ENCODE peak calls at places on chromosomes 13 and 19, in eight cellular contexts. O is right atrium auricular region, Y is choroid plexus epithelial cell, W is fibroblast of mammary gland, S is brain microvascular endothelial cell, R is fibroblast of the aortic adventitia, Z is thoracic aorta, T is DND-41. J is an unnamed sample.

GRCh38 chr13:113041293-113041690 is 64.3 kb upstream of the F7 start:
- DNase-seq in O (no peak), Y (no peak), W (no peak), S (no peak), R (no peak), Z (no peak), T (no peak), J (no peak)

GRCh38 chr19:41521860-41522555 is 54.0 kb upstream of the CEACAM21 start:
- DNase-seq in O (no peak), Y (no peak), W (no peak), S (no peak), R (no peak), Z (no peak), T (no peak), J (peak)

GRCh38 chr19:7117248-7117647 is 47.7 kb downstream of the ZNF557 start:
- DNase-seq in O (no peak), Y (no peak), W (no peak), S (no peak), R (no peak), Z (no peak), T (no peak), J (no peak)

GRCh38 chr19:6743714-6744380 is 4.4 kb downstream of the TRIP10 start:
- DNase-seq in O (no peak), Y (peak), W (peak), S (no peak), R (no peak), Z (no peak), T (no peak), J (no peak)

GRCh38 chr13:80962855-80963254 is 621.9 kb upstream of the SPRY2 start:
- DNase-seq in O (no peak), Y (peak), W (peak), S (no peak), R (no peak), Z (no peak), T (no peak), J (no peak)

GRCh38 chr19:13190781-13191540 is 40.8 kb downstream of the IER2 start:
- DNase-seq in O (no peak), Y (no peak), W (no peak), S (no peak), R (no peak), Z (no peak), T (no peak), J (no peak)

GRCh38 chr19:42095814-42096230 is 19.9 kb downstream of the ZNF574 start:
- DNase-seq in O (no peak), Y (no peak), W (no peak), S (no peak), R (no peak), Z (no peak), T (no peak), J (no peak)

GRCh38 chr13:39274926-39275325 is 236.7 kb downstream of the NHLRC3 start:
- DNase-seq in O (no peak), Y (no peak), W (no peak), S (no peak), R (no peak), Z (no peak), T (no peak), J (no peak)

GRCh38 chr13:41680900-41681299 is 223.6 kb downstream of the RGCC start:
- DNase-seq in O (no peak), Y (no peak), W (no peak), S (no peak), R (no peak), Z (no peak), T (no peak), J (no peak)

GRCh38 chr13:44902793-44903192 is 86.5 kb downstream of the NUFIP1 start:
- DNase-seq in O (no peak), Y (no peak), W (no peak), S (no peak), R (no peak), Z (no peak), T (no peak), J (no peak)

GRCh38 chr19:42076375-42076944 is 494 bp downstream of the ZNF574 start:
- DNase-seq in O (no peak), Y (no peak), W (no peak), S (no peak), R (no peak), Z (no peak), T (peak), J (peak)

GRCh38 chr19:14139944-14140343 is 3.6 kb upstream of the ASF1B start:
- DNase-seq in O (no peak), Y (no peak), W (no peak), S (no peak), R (no peak), Z (no peak), T (no peak), J (peak)

GRCh38 chr19:33134571-33135041 is 2.7 kb downstream of the WDR88 start:
- DNase-seq in O (no peak), Y (no peak), W (no peak), S (no peak), R (no peak), Z (no peak), T (no peak), J (no peak)

GRCh38 chr13:107339209-107339608 is 771.3 kb upstream of the ARGLU1 start:
- DNase-seq in O (no peak), Y (peak), W (peak), S (no peak), R (no peak), Z (no peak), T (no peak), J (no peak)

GRCh38 chr13:40433577-40433976 is 232.9 kb downstream of the FOXO1 start:
- DNase-seq in O (no peak), Y (no peak), W (peak), S (no peak), R (no peak), Z (no peak), T (peak), J (peak)

GRCh38 chr13:113670541-113670940 is 3.5 kb downstream of the GRK1 start:
- DNase-seq in O (no peak), Y (no peak), W (no peak), S (no peak), R (no peak), Z (no peak), T (no peak), J (no peak)

GRCh38 chr19:35986664-35987570 is 8.1 kb upstream of the SDHAF1 start:
- DNase-seq in O (no peak), Y (no peak), W (no peak), S (no peak), R (no peak), Z (no peak), T (no peak), J (peak)

GRCh38 chr13:113422790-113423189 is 30.5 kb downstream of the ADPRHL1 start:
- DNase-seq in O (no peak), Y (no peak), W (no peak), S (no peak), R (no peak), Z (no peak), T (no peak), J (no peak)

GRCh38 chr13:45119469-45119989 is 781 bp upstream of the GTF2F2 start:
- DNase-seq in O (no peak), Y (peak), W (peak), S (peak), R (peak), Z (no peak), T (peak), J (peak)

GRCh38 chr13:50085063-50085462 is 69.8 kb downstream of the KCNRG start:
- DNase-seq in O (no peak), Y (peak), W (peak), S (no peak), R (peak), Z (no peak), T (no peak), J (peak)

GRCh38 chr13:34207334-34207733 is 389.4 kb downstream of the RFC3 start:
- DNase-seq in O (no peak), Y (peak), W (peak), S (peak), R (peak), Z (no peak), T (no peak), J (no peak)

GRCh38 chr19:4878491-4878968 is 11.1 kb upstream of the PLIN3 start:
- DNase-seq in O (no peak), Y (no peak), W (no peak), S (no peak), R (no peak), Z (no peak), T (peak), J (no peak)

GRCh38 chr13:114118086-114118762 is 14.2 kb downstream of the RASA3 start:
- DNase-seq in O (no peak), Y (no peak), W (no peak), S (peak), R (no peak), Z (no peak), T (no peak), J (no peak)

GRCh38 chr13:102317593-102317992 is 84.3 kb downstream of the FGF14 start:
- DNase-seq in O (peak), Y (peak), W (peak), S (no peak), R (peak), Z (peak), T (no peak), J (no peak)

GRCh38 chr19:47438793-47439220 is 19.5 kb upstream of the MEIS3 start:
- DNase-seq in O (no peak), Y (no peak), W (no peak), S (no peak), R (no peak), Z (no peak), T (no peak), J (peak)

GRCh38 chr19:16668176-16668575 is 7.2 kb downstream of the TMEM38A start:
- DNase-seq in O (no peak), Y (no peak), W (no peak), S (no peak), R (no peak), Z (no peak), T (no peak), J (no peak)

GRCh38 chr19:29798783-29799182 is 13.0 kb upstream of the CCNE1 start:
- DNase-seq in O (no peak), Y (peak), W (peak), S (no peak), R (peak), Z (no peak), T (no peak), J (no peak)

GRCh38 chr19:32339988-32340874 is 5.2 kb upstream of the ZNF507 start:
- DNase-seq in O (peak), Y (peak), W (peak), S (peak), R (peak), Z (peak), T (peak), J (peak)

GRCh38 chr19:27894906-27895754 is 1317.8 kb downstream of the UQCRFS1 start:
- DNase-seq in O (no peak), Y (no peak), W (no peak), S (no peak), R (no peak), Z (no peak), T (no peak), J (no peak)

GRCh38 chr19:3652422-3652821 is 25.8 kb upstream of the CACTIN start:
- DNase-seq in O (no peak), Y (no peak), W (no peak), S (no peak), R (no peak), Z (no peak), T (no peak), J (no peak)

GRCh38 chr19:48481191-48481500 is 12.0 kb downstream of the CYTH2 start:
- DNase-seq in O (no peak), Y (no peak), W (peak), S (no peak), R (peak), Z (no peak), T (no peak), J (no peak)

GRCh38 chr19:49615861-49616260 is 24.1 kb downstream of the RRAS start:
- DNase-seq in O (no peak), Y (no peak), W (no peak), S (no peak), R (no peak), Z (no peak), T (no peak), J (no peak)

GRCh38 chr13:87524775-87525174 is 146.4 kb upstream of the SLITRK5 start:
- DNase-seq in O (no peak), Y (no peak), W (no peak), S (no peak), R (no peak), Z (no peak), T (no peak), J (no peak)

GRCh38 chr19:3606174-3606689 is 443 bp downstream of the TBXA2R start:
- DNase-seq in O (no peak), Y (no peak), W (no peak), S (no peak), R (no peak), Z (no peak), T (no peak), J (no peak)

GRCh38 chr13:25876256-25876655 is 175.6 kb downstream of the SHISA2 start:
- DNase-seq in O (no peak), Y (no peak), W (no peak), S (no peak), R (no peak), Z (no peak), T (no peak), J (peak)

DNA sequence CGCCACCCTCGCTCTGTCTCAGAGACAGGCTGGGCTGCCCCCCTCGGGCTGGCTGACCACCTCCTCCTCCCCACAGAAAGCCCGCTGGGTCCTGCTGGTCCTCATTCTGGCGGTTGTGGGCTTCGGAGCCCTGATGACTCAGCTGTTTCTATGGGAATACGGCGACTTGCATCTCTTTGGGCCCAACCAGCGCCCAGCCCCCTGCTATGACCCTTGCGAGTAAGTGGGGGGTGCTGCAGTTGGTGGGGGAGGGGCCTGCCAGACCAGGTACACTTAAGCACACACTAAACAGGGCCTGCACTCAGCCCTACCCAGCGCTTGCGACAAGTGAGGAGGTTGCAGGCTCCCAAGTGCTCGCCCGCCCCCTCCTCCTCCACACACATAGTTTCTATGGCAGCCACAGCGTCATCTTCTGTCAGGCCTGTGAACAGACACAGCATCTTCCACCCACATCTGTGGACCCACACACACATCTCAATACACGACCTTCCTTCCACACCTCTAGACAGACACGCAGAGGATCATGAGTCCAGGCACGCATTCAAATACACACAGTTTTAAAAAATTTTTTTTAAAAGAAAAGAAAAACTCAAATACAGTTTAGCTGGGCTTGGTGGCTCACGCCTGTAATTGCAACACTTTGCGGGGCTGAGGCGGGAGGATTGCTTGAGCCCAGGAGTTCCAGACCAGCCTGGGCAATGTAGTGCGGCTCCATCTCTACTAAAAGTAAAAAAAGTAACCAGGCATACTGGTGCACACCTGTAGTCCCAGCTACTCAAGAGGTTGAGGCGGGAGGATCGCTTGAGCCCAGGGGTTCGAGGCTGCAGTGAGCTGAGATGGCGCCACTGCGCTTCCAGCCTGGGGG is 18.4 kb downstream of the PLD3 start:
- DNase-seq in O (no peak), Y (peak), W (no peak), S (peak), R (no peak), Z (no peak), T (no peak), J (peak)
- TF ChIP-seq CTCF in O (no peak), Y (no peak), W (no peak), S (no peak), R (no peak), Z (no peak), T (no peak), J (no peak)

DNA sequence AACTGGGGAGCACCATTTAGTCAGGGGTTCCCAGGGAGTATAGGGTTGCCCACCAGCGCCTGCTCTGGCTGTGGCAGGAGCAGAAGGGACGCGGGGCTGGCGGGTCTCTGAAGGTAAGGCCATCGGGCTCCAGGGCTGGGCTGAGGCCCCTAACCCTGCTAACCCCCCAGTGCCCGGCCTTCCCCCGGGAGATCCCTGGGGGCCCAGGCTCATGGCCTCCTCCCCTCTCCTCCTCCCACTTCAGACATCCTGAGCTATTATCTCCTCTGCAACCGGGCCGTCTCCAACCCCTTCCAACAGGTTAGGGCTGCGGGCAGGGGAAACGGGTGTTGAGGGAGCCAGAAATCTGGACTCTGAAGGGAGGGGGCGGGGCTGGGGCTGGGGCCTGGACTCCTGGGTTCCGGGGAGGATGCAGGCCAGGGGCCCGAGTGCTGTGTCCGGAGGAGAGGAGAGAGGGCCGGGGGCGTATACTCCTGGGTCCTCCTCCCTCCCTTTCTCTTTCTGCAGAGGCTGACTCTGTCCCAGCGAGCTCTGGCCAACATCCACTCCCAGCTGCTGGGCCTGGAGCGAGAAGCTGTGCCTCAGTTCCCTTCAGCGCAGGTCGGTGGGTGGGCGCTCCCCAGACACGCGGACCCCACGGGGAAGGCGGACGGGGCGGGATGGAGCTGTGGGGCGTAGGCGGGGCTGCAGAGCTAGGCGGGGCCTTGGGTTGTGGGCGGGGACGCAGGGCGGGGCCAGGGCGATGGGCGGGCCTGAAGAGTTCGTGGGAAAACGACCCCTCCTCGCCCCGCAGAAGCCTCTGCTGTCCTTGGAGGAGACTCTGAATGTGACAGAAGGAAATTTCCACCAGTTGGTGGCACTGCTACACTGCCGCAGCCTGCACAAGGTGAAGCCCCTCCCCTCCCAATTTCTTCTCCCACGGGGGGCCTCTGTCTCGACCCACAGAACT is 15.3 kb downstream of the TTYH1 start:
- DNase-seq in O (no peak), Y (peak), W (no peak), S (peak), R (no peak), Z (no peak), T (peak), J (peak)
- TF ChIP-seq CTCF in O (no peak), Y (peak), W (no peak), S (no peak), R (no peak), Z (no peak), T (peak), J (peak)

DNA sequence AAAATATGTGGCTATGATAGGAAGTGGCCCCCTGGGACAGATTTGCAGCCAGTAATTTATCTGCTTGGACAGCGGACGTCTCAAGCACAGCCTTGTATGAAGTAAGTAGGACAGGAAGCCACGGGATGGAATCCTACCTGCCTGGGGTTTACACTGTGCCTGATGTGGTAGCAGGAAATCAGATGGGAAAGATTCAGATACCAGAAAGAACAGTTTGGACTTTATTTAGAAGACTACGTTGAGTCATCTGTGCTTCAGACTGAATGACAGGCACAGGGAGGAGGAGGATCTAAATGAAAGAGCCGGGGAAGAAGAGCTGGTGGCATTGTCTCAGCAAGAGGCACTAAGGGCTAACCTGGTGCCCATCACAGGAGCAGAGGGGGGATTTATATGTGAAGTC is 328.7 kb downstream of the SLC7A1 start:
- DNase-seq in O (no peak), Y (no peak), W (no peak), S (no peak), R (no peak), Z (no peak), T (no peak), J (no peak)
- TF ChIP-seq CTCF in O (no peak), Y (no peak), W (no peak), S (no peak), R (no peak), Z (no peak), T (no peak), J (no peak)

GRCh38 chr13:21225082-21225481 is 48.6 kb downstream of the MRPL57 start:
- DNase-seq in O (no peak), Y (no peak), W (no peak), S (no peak), R (no peak), Z (no peak), T (no peak), J (no peak)
- TF ChIP-seq CTCF in O (no peak), Y (no peak), W (no peak), S (no peak), R (no peak), Z (no peak), T (no peak), J (no peak)

GRCh38 chr19:38678891-38679494 is 31.5 kb downstream of the ACTN4 start:
- DNase-seq in O (no peak), Y (no peak), W (no peak), S (no peak), R (no peak), Z (no peak), T (no peak), J (no peak)

GRCh38 chr19:38676023-38676877 is 28.8 kb downstream of the ACTN4 start:
- DNase-seq in O (no peak), Y (peak), W (peak), S (peak), R (peak), Z (no peak), T (no peak), J (peak)

GRCh38 chr19:38676878-38677646 is 29.6 kb downstream of the ACTN4 start:
- DNase-seq in O (no peak), Y (no peak), W (no peak), S (no peak), R (no peak), Z (no peak), T (no peak), J (no peak)

GRCh38 chr19:38679839-38680238 is 32.4 kb downstream of the ACTN4 start:
- DNase-seq in O (no peak), Y (no peak), W (peak), S (no peak), R (no peak), Z (no peak), T (no peak), J (peak)

GRCh38 chr19:38678217-38678890 is 30.9 kb downstream of the ACTN4 start:
- DNase-seq in O (no peak), Y (no peak), W (no peak), S (no peak), R (no peak), Z (no peak), T (no peak), J (no peak)
- TF ChIP-seq CTCF in O (no peak), Y (no peak), W (no peak), S (no peak), R (no peak), Z (no peak), T (no peak), J (no peak)